ENCODE peak calls at places on chromosomes 6 and 20, in four cellular contexts. One of them, this sample, is unnamed.

GRCh38 chr6:116015983-116016382 is 44.7 kb downstream of the FRK start:
- DNase-seq in A549: no peak
- DNase-seq in fibroblast of lung: no peak
- DNase-seq in GM23248: no peak
- DNase-seq in this sample: no peak

GRCh38 chr6:160999508-160999907 is 7.9 kb downstream of the MAP3K4 start:
- DNase-seq in GM23248: no peak
- DNase-seq in fibroblast of lung: no peak
- DNase-seq in A549: no peak
- DNase-seq in this sample: no peak

GRCh38 chr6:165835410-165835851 is 172.4 kb upstream of the PDE10A start:
- DNase-seq in GM23248: no peak
- DNase-seq in A549: no peak
- DNase-seq in fibroblast of lung: no peak
- DNase-seq in this sample: no peak

GRCh38 chr6:139129284-139129683 is 5.6 kb upstream of the HECA start:
- DNase-seq in GM23248: no peak
- DNase-seq in fibroblast of lung: peak; percentile 79
- DNase-seq in A549: no peak
- DNase-seq in this sample: no peak

GRCh38 chr20:45416917-45417316 is 976 bp downstream of the PIGT start:
- DNase-seq in fibroblast of lung: no peak
- DNase-seq in A549: no peak
- DNase-seq in GM23248: no peak
- DNase-seq in this sample: no peak

GRCh38 chr6:113776998-113777397 is 80.1 kb upstream of the MARCKS start:
- DNase-seq in GM23248: no peak
- DNase-seq in A549: no peak
- DNase-seq in fibroblast of lung: peak; percentile 50
- DNase-seq in this sample: no peak

GRCh38 chr6:27138837-27139752 is 108.4 kb upstream of the PRSS16 start:
- DNase-seq in GM23248: no peak
- DNase-seq in A549: peak; percentile 84
- DNase-seq in fibroblast of lung: peak; percentile 57
- DNase-seq in this sample: no peak

GRCh38 chr6:3712827-3713226 is 38.7 kb downstream of the PXDC1 start:
- DNase-seq in GM23248: no peak
- DNase-seq in fibroblast of lung: no peak
- DNase-seq in A549: peak; percentile 7
- DNase-seq in this sample: no peak

GRCh38 chr20:56422131-56422823 is 10.2 kb downstream of the CASS4 start:
- DNase-seq in A549: peak; percentile 21
- DNase-seq in GM23248: peak; percentile 86
- DNase-seq in fibroblast of lung: peak; percentile 91
- DNase-seq in this sample: peak; percentile 51

GRCh38 chr6:54516331-54516730 is 208.1 kb downstream of the TINAG start:
- DNase-seq in A549: no peak
- DNase-seq in fibroblast of lung: no peak
- DNase-seq in GM23248: no peak
- DNase-seq in this sample: no peak

GRCh38 chr6:116511424-116512131 is at the start of gene CALHM5:
- DNase-seq in fibroblast of lung: peak; percentile 89
- DNase-seq in A549: peak; percentile 76
- DNase-seq in GM23248: peak; percentile 94
- DNase-seq in this sample: peak; percentile 78

GRCh38 chr20:2023151-2023550 is 29.3 kb upstream of the PDYN start:
- DNase-seq in GM23248: no peak
- DNase-seq in fibroblast of lung: peak; percentile 4
- DNase-seq in A549: no peak
- DNase-seq in this sample: no peak

GRCh38 chr6:43456737-43457126 is 1.4 kb upstream of the DLK2 start:
- DNase-seq in GM23248: no peak
- DNase-seq in fibroblast of lung: no peak
- DNase-seq in A549: no peak
- DNase-seq in this sample: no peak

GRCh38 chr20:41275181-41275793 is 42.2 kb downstream of the ZHX3 start:
- DNase-seq in GM23248: peak; percentile 94
- DNase-seq in fibroblast of lung: peak; percentile 82
- DNase-seq in A549: no peak
- DNase-seq in this sample: peak; percentile 13

GRCh38 chr20:40677343-40677924 is 11.6 kb downstream of the MAFB start:
- DNase-seq in A549: no peak
- DNase-seq in GM23248: peak; percentile 23
- DNase-seq in fibroblast of lung: no peak
- DNase-seq in this sample: no peak

GRCh38 chr20:25480156-25480555 is 72.7 kb downstream of the GINS1 start:
- DNase-seq in GM23248: no peak
- DNase-seq in fibroblast of lung: no peak
- DNase-seq in A549: no peak
- DNase-seq in this sample: no peak

GRCh38 chr6:150517175-150517574 is 82.5 kb upstream of the PLEKHG1 start:
- DNase-seq in fibroblast of lung: peak; percentile 7
- DNase-seq in A549: no peak
- DNase-seq in GM23248: peak; percentile 2
- DNase-seq in this sample: no peak

GRCh38 chr20:16175322-16175721 is 397.9 kb downstream of the KIF16B start:
- DNase-seq in fibroblast of lung: no peak
- DNase-seq in GM23248: no peak
- DNase-seq in A549: no peak
- DNase-seq in this sample: no peak

GRCh38 chr6:35178012-35178411 is 35.7 kb upstream of the SCUBE3 start:
- DNase-seq in fibroblast of lung: no peak
- DNase-seq in A549: no peak
- DNase-seq in GM23248: no peak
- DNase-seq in this sample: no peak

GRCh38 chr20:48191200-48191599 is 405.9 kb upstream of the SULF2 start:
- DNase-seq in fibroblast of lung: peak; percentile 59
- DNase-seq in A549: no peak
- DNase-seq in GM23248: peak; percentile 16
- DNase-seq in this sample: no peak

GRCh38 chr20:58416832-58417231 is 27.8 kb downstream of the VAPB start:
- DNase-seq in GM23248: no peak
- DNase-seq in fibroblast of lung: no peak
- DNase-seq in A549: no peak
- DNase-seq in this sample: no peak

GRCh38 chr6:105209950-105210706 is 30.3 kb upstream of the POPDC3 start:
- DNase-seq in fibroblast of lung: peak; percentile 90
- DNase-seq in GM23248: peak; percentile 93
- DNase-seq in A549: peak; percentile 32
- DNase-seq in this sample: peak; percentile 33

GRCh38 chr6:10033223-10033829 is 381.5 kb downstream of the TFAP2A start:
- DNase-seq in fibroblast of lung: peak; percentile 46
- DNase-seq in GM23248: peak; percentile 26
- DNase-seq in A549: peak; percentile 97
- DNase-seq in this sample: no peak

GRCh38 chr6:73085362-73085975 is 139.8 kb downstream of the KHDC1L start:
- DNase-seq in A549: no peak
- DNase-seq in GM23248: peak; percentile 13
- DNase-seq in fibroblast of lung: peak; percentile 54
- DNase-seq in this sample: no peak

GRCh38 chr6:57029213-57029612 is 17.3 kb upstream of the KIAA1586 start:
- DNase-seq in GM23248: no peak
- DNase-seq in A549: no peak
- DNase-seq in fibroblast of lung: no peak
- DNase-seq in this sample: no peak

GRCh38 chr6:13355043-13355945 is 27.0 kb upstream of the TBC1D7 start:
- DNase-seq in GM23248: peak; percentile 96
- DNase-seq in fibroblast of lung: peak; percentile 100
- DNase-seq in A549: no peak
- DNase-seq in this sample: peak; percentile 95

GRCh38 chr6:43940393-43941087 is 170.5 kb downstream of the VEGFA start:
- DNase-seq in A549: no peak
- DNase-seq in GM23248: no peak
- DNase-seq in fibroblast of lung: no peak
- DNase-seq in this sample: no peak

GRCh38 chr20:48582361-48582991 is 245.3 kb downstream of the PREX1 start:
- DNase-seq in fibroblast of lung: no peak
- DNase-seq in GM23248: no peak
- DNase-seq in A549: no peak
- DNase-seq in this sample: no peak

GRCh38 chr6:134379599-134379998 is 61.7 kb upstream of the SGK1 start:
- DNase-seq in A549: no peak
- DNase-seq in GM23248: no peak
- DNase-seq in fibroblast of lung: no peak
- DNase-seq in this sample: no peak

GRCh38 chr6:107493158-107494057 is 3.5 kb downstream of the SOBP start:
- DNase-seq in GM23248: peak; percentile 24
- DNase-seq in fibroblast of lung: peak; percentile 31
- DNase-seq in A549: no peak
- DNase-seq in this sample: peak; percentile 38

GRCh38 chr20:4161447-4162251 is 146.3 kb upstream of the RNF24 start:
- DNase-seq in A549: no peak
- DNase-seq in fibroblast of lung: peak; percentile 24
- DNase-seq in GM23248: no peak
- DNase-seq in this sample: no peak

GRCh38 chr6:70474751-70475150 is 61.4 kb downstream of the FAM135A start:
- DNase-seq in GM23248: no peak
- DNase-seq in A549: no peak
- DNase-seq in fibroblast of lung: peak; percentile 43
- DNase-seq in this sample: no peak

GRCh38 chr20:9590189-9590588 is 75.8 kb downstream of the LAMP5 start:
- DNase-seq in A549: peak; percentile 69
- DNase-seq in fibroblast of lung: peak; percentile 33
- DNase-seq in GM23248: peak; percentile 17
- DNase-seq in this sample: peak; percentile 55
- H3K4me3 ChIP-seq in A549: no peak overlapping the region
- H3K4me3 ChIP-seq in fibroblast of lung: no peak overlapping the region
- H3K4me3 ChIP-seq in GM23248: no peak overlapping the region
- H3K4me3 ChIP-seq in this sample: no peak overlapping the region

GRCh38 chr20:32327087-32327681 is 30.9 kb upstream of the ASXL1 start:
- DNase-seq in fibroblast of lung: peak; percentile 96
- DNase-seq in A549: no peak
- DNase-seq in GM23248: peak; percentile 71
- DNase-seq in this sample: peak; percentile 66
- H3K27ac ChIP-seq in fibroblast of lung: no peak overlapping the region
- H3K27ac ChIP-seq in A549: peak overlapping the region; percentile 22
- H3K27ac ChIP-seq in GM23248: peak overlapping the region; percentile 22
- H3K27ac ChIP-seq in this sample: peak overlapping the region; percentile 40

GRCh38 chr6:170128811-170129681 is 161.8 kb downstream of the DLL1 start:
- DNase-seq in A549: no peak
- DNase-seq in GM23248: no peak
- DNase-seq in fibroblast of lung: no peak
- DNase-seq in this sample: no peak

GRCh38 chr6:170124836-170125235 is 166.0 kb downstream of the DLL1 start:
- DNase-seq in GM23248: no peak
- DNase-seq in fibroblast of lung: no peak
- DNase-seq in A549: no peak
- DNase-seq in this sample: no peak

GRCh38 chr6:170128346-170128745 is 162.5 kb downstream of the DLL1 start:
- DNase-seq in fibroblast of lung: no peak
- DNase-seq in A549: no peak
- DNase-seq in GM23248: no peak
- DNase-seq in this sample: no peak

GRCh38 chr6:170125447-170126300 is 165.2 kb downstream of the DLL1 start:
- DNase-seq in GM23248: no peak
- DNase-seq in fibroblast of lung: no peak
- DNase-seq in A549: no peak
- DNase-seq in this sample: no peak

GRCh38 chr6:170127151-170127550 is 163.7 kb downstream of the DLL1 start:
- DNase-seq in fibroblast of lung: no peak
- DNase-seq in A549: no peak
- DNase-seq in GM23248: no peak
- DNase-seq in this sample: no peak
- H3K4me3 ChIP-seq in fibroblast of lung: no peak overlapping the region
- H3K4me3 ChIP-seq in A549: no peak overlapping the region
- H3K4me3 ChIP-seq in GM23248: no peak overlapping the region
- H3K4me3 ChIP-seq in this sample: no peak overlapping the region

DNA sequence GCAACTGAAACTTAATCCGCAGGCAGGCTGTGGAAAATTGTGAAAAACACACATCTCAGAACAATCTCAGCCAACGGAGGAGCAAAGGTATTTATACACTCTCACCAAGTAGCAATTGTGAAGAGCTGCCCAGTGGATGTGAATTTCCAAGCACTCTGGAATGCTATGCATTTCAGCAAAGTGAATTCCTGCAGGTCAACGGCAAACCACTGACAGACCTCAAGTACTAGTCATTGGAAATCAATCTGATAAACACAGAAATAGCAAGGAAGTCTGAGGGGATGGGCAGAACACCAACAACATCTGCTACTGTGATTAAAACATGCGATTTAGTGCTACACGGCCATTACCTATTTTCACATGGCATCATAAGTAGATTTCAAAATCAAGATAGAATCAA is 429.1 kb downstream of the HTR1B start:
- DNase-seq in fibroblast of lung: peak; percentile 98
- DNase-seq in A549: no peak
- DNase-seq in GM23248: peak; percentile 77
- DNase-seq in this sample: peak; percentile 67
- H3K27ac ChIP-seq in fibroblast of lung: no peak overlapping the region
- H3K27ac ChIP-seq in A549: no peak overlapping the region
- H3K27ac ChIP-seq in GM23248: peak overlapping the region; percentile 40
- H3K27ac ChIP-seq in this sample: no peak overlapping the region

GRCh38 chr6:6740595-6740994 is 152.1 kb downstream of the LY86 start:
- DNase-seq in GM23248: no peak
- DNase-seq in A549: no peak
- DNase-seq in fibroblast of lung: no peak
- DNase-seq in this sample: no peak
- H3K4me3 ChIP-seq in GM23248: no peak overlapping the region
- H3K4me3 ChIP-seq in A549: no peak overlapping the region
- H3K4me3 ChIP-seq in fibroblast of lung: no peak overlapping the region
- H3K4me3 ChIP-seq in this sample: no peak overlapping the region

GRCh38 chr6:168524644-168525043 is 83.7 kb downstream of the SMOC2 start:
- DNase-seq in A549: no peak
- DNase-seq in fibroblast of lung: no peak
- DNase-seq in GM23248: no peak
- DNase-seq in this sample: no peak

GRCh38 chr6:168525114-168525513 is 84.1 kb downstream of the SMOC2 start:
- DNase-seq in A549: no peak
- DNase-seq in fibroblast of lung: no peak
- DNase-seq in GM23248: no peak
- DNase-seq in this sample: no peak

GRCh38 chr6:168527451-168528210 is 86.6 kb downstream of the SMOC2 start:
- DNase-seq in GM23248: peak; percentile 14
- DNase-seq in A549: no peak
- DNase-seq in fibroblast of lung: peak; percentile 72
- DNase-seq in this sample: no peak

GRCh38 chr6:168526841-168527281 is 85.9 kb downstream of the SMOC2 start:
- DNase-seq in fibroblast of lung: peak; percentile 1
- DNase-seq in A549: no peak
- DNase-seq in GM23248: no peak
- DNase-seq in this sample: no peak

GRCh38 chr6:168525926-168526630 is 85.1 kb downstream of the SMOC2 start:
- DNase-seq in GM23248: no peak
- DNase-seq in A549: no peak
- DNase-seq in fibroblast of lung: no peak
- DNase-seq in this sample: no peak
- H3K27ac ChIP-seq in GM23248: no peak overlapping the region
- H3K27ac ChIP-seq in A549: no peak overlapping the region
- H3K27ac ChIP-seq in fibroblast of lung: no peak overlapping the region
- H3K27ac ChIP-seq in this sample: no peak overlapping the region